ENCODE peak calls at places on chromosomes 16 and 17, in ten cellular contexts. H, C, P, Z, J, K, F, L, B and W are unnamed samples.

GRCh38 chr17:75751676-75752404 is 13.2 kb downstream of the GALK1 start:
- DNase-seq in P (no peak), H (no peak), Z (no peak), J (peak; percentile 26), F (no peak), C (no peak), B (no peak), K (no peak), L (no peak), W (no peak)

GRCh38 chr16:26802965-26803364 is 263.8 kb upstream of the C16orf82 start:
- DNase-seq in J (no peak), H (no peak), F (no peak), C (no peak), Z (no peak), B (no peak), L (no peak), K (no peak), P (no peak), W (no peak)

GRCh38 chr16:57071840-57072541 is 20.4 kb upstream of the CPNE2 start:
- DNase-seq in C (no peak), F (no peak), L (no peak), P (no peak), B (no peak), Z (peak; percentile 29), K (no peak), H (no peak), J (no peak), W (peak; percentile 47)

GRCh38 chr17:12078791-12079190 is 58.1 kb downstream of the MAP2K4 start:
- DNase-seq in C (no peak), H (no peak), F (no peak), K (peak; percentile 44), J (no peak), Z (no peak), B (no peak), L (no peak), P (no peak), W (peak; percentile 72)

GRCh38 chr16:84785843-84786538 is 33.8 kb upstream of the CRISPLD2 start:
- DNase-seq in B (no peak), L (peak; percentile 47), F (peak; percentile 89), J (no peak), Z (no peak), P (no peak), C (peak; percentile 30), K (no peak), H (no peak), W (peak; percentile 40)

GRCh38 chr16:391885-392335 is 5.1 kb upstream of the NME4 start:
- DNase-seq in C (peak; percentile 36), B (peak; percentile 59), Z (no peak), L (peak; percentile 66), K (peak; percentile 60), H (no peak), P (peak; percentile 80), F (peak; percentile 61), J (peak; percentile 78), W (peak; percentile 82)

GRCh38 chr17:33390479-33391027 is 97.5 kb upstream of the ASIC2 start:
- DNase-seq in K (no peak), Z (no peak), J (no peak), H (no peak), L (no peak), P (no peak), C (no peak), B (no peak), F (no peak), W (peak; percentile 52)

GRCh38 chr17:39750131-39751015 is 12.6 kb downstream of the GRB7 start:
- DNase-seq in H (no peak), F (no peak), C (no peak), B (no peak), P (no peak), Z (no peak), K (no peak), L (no peak), J (no peak), W (no peak)

GRCh38 chr17:50808413-50808812 is 27.0 kb upstream of the WFIKKN2 start:
- DNase-seq in L (no peak), F (no peak), H (no peak), C (no peak), K (no peak), J (no peak), Z (no peak), B (no peak), P (no peak), W (no peak)

GRCh38 chr16:89141884-89142267 is 29.7 kb upstream of the CDH15 start:
- DNase-seq in K (no peak), H (no peak), P (no peak), C (no peak), Z (no peak), F (no peak), B (no peak), L (no peak), J (no peak), W (no peak)

GRCh38 chr17:40647549-40648325 is at the start of gene SMARCE1:
- DNase-seq in Z (no peak), C (peak; percentile 62), H (no peak), J (peak; percentile 87), B (peak; percentile 49), F (peak; percentile 73), L (peak; percentile 81), K (peak; percentile 74), P (peak; percentile 76), W (peak; percentile 84)

GRCh38 chr17:45246861-45247428 is 14.9 kb downstream of the SPATA32 start:
- DNase-seq in C (no peak), Z (no peak), F (peak; percentile 53), L (no peak), P (peak; percentile 93), K (no peak), H (no peak), B (no peak), J (no peak), W (no peak)

GRCh38 chr16:50099957-50100648 is 34.3 kb downstream of the HEATR3 start:
- DNase-seq in H (peak; percentile 95), F (no peak), J (no peak), K (peak; percentile 67), L (no peak), Z (peak; percentile 16), B (no peak), C (no peak), P (no peak), W (no peak)

GRCh38 chr17:45372325-45372869 is 55.6 kb upstream of the MAP3K14 start:
- DNase-seq in B (peak; percentile 19), H (no peak), L (peak; percentile 16), J (no peak), F (no peak), C (no peak), P (no peak), K (no peak), Z (no peak), W (peak; percentile 63)

GRCh38 chr17:74746376-74746775 is 2.1 kb upstream of the NHERF1 start:
- DNase-seq in B (no peak), F (no peak), P (peak; percentile 7), K (no peak), Z (no peak), L (no peak), J (no peak), H (no peak), C (no peak), W (no peak)

GRCh38 chr16:11138769-11139623 is 117.0 kb downstream of the SOCS1 start:
- DNase-seq in H (no peak), K (no peak), F (no peak), P (no peak), B (peak; percentile 83), Z (no peak), C (no peak), J (no peak), L (no peak), W (no peak)

GRCh38 chr16:72926671-72927070 is 121.3 kb downstream of the ZFHX3 start:
- DNase-seq in K (no peak), L (no peak), H (no peak), Z (no peak), P (no peak), F (no peak), J (no peak), C (no peak), B (no peak), W (no peak)

GRCh38 chr16:86929149-86929871 is 351.0 kb downstream of the FOXL1 start:
- DNase-seq in L (no peak), Z (no peak), P (no peak), C (no peak), F (no peak), H (no peak), K (peak; percentile 43), J (no peak), B (no peak), W (peak; percentile 97)

GRCh38 chr16:57165923-57166322 is 19.9 kb downstream of the PSME3IP1 start:
- DNase-seq in H (no peak), B (no peak), P (no peak), C (no peak), Z (no peak), F (no peak), K (no peak), J (no peak), L (no peak), W (no peak)

GRCh38 chr16:53501216-53501859 is 1.7 kb downstream of the AKTIP start:
- DNase-seq in J (no peak), B (no peak), K (no peak), Z (no peak), F (no peak), C (no peak), P (no peak), L (no peak), H (no peak), W (no peak)

GRCh38 chr17:39752241-39752831 is 14.6 kb downstream of the GRB7 start:
- DNase-seq in K (no peak), C (no peak), L (no peak), P (no peak), J (no peak), B (no peak), F (no peak), Z (no peak), H (no peak), W (no peak)

GRCh38 chr17:77281024-77281903 is 140.5 kb downstream of the SEC14L1 start:
- DNase-seq in P (peak; percentile 56), C (peak; percentile 61), L (peak; percentile 68), B (peak; percentile 51), F (peak; percentile 76), K (no peak), H (no peak), J (peak; percentile 89), Z (no peak), W (peak; percentile 77)

GRCh38 chr16:89066746-89067145 is 26.9 kb upstream of the ACSF3 start:
- DNase-seq in B (no peak), K (no peak), P (no peak), F (no peak), Z (no peak), L (no peak), H (no peak), J (no peak), C (no peak), W (no peak)

GRCh38 chr16:79776243-79776884 is 175.8 kb upstream of the MAF start:
- DNase-seq in L (peak; percentile 50), P (no peak), Z (no peak), J (no peak), H (no peak), B (no peak), C (no peak), F (no peak), K (no peak), W (peak; percentile 9)

GRCh38 chr16:55911616-55912015 is 36.4 kb upstream of the CES5A start:
- DNase-seq in P (no peak), H (no peak), J (no peak), Z (no peak), K (no peak), F (no peak), B (no peak), L (no peak), C (no peak), W (no peak)

GRCh38 chr16:11833951-11834695 is 17.2 kb downstream of the RSL1D1 start:
- DNase-seq in P (no peak), F (no peak), B (peak; percentile 60), K (peak; percentile 83), C (no peak), J (no peak), Z (peak; percentile 96), L (no peak), H (no peak), W (peak; percentile 20)

GRCh38 chr17:70687421-70687820 is 518.1 kb downstream of the KCNJ2 start:
- DNase-seq in Z (no peak), C (no peak), H (peak; percentile 15), B (no peak), P (no peak), J (no peak), F (no peak), K (peak; percentile 4), L (no peak), W (no peak)